ENCODE peak calls at places on chromosomes 1 and 21, in four cellular contexts. V is WTC11, Z is D341Med, L is dermis microvascular lymphatic vessel endothelial cell. S is an unnamed sample.

GRCh38 chr1:1893291-1893985 is 2.6 kb upstream of the GNB1 start:
- DNase-seq in V (no peak), Z (no peak), L (no peak), S (no peak)

GRCh38 chr1:60835649-60836048 is 246.7 kb upstream of the NFIA start:
- DNase-seq in V (no peak), Z (no peak), L (no peak), S (no peak)

GRCh38 chr1:17665950-17666720 is 89.0 kb upstream of the ACTL8 start:
- DNase-seq in V (no peak), Z (no peak), L (no peak), S (peak; percentile 5)

GRCh38 chr1:51210676-51211075 is 25.4 kb upstream of the RNF11 start:
- DNase-seq in V (no peak), Z (no peak), L (no peak), S (no peak)

GRCh38 chr1:46215504-46215903 is 12.4 kb downstream of the LURAP1 start:
- DNase-seq in V (no peak), Z (no peak), L (no peak), S (no peak)

GRCh38 chr1:226104671-226105121 is 42.2 kb downstream of the H3-3A start:
- DNase-seq in V (no peak), Z (no peak), L (peak; percentile 24), S (no peak)

GRCh38 chr1:165570078-165570477 is 26.3 kb downstream of the LRRC52 start:
- DNase-seq in V (no peak), Z (peak; percentile 61), L (no peak), S (no peak)

GRCh38 chr1:95451054-95451453 is 217.0 kb downstream of the RWDD3 start:
- DNase-seq in V (no peak), Z (peak; percentile 25), L (no peak), S (no peak)

GRCh38 chr21:41024341-41025056 is 143.5 kb upstream of the BACE2 start:
- DNase-seq in V (no peak), Z (no peak), L (no peak), S (no peak)

GRCh38 chr1:7043729-7044470 is 258.6 kb downstream of the CAMTA1 start:
- DNase-seq in V (peak; percentile 48), Z (no peak), L (no peak), S (no peak)